ENCODE peak calls at places on chromosomes 16 and 17, in ten cellular contexts. W is K562, A is suprapubic skin, S is uterus, Z is transverse colon, U is heart left ventricle, F is stomach, P is adrenal gland, M is testis, E is GM12878. Y is an unnamed sample.

GRCh38 chr17:80101946-80102706 is 745 bp downstream of the GAA start:
- DNase-seq in W (peak; percentile 57), A (no peak), S (no peak), Z (no peak), U (no peak), F (no peak), P (no peak), M (peak; percentile 23), E (no peak), Y (no peak)

GRCh38 chr16:75566889-75567255 is 693 bp downstream of the GABARAPL2 start:
- DNase-seq in W (peak; percentile 57), A (no peak), S (no peak), Z (peak; percentile 14), U (no peak), F (no peak), P (peak; percentile 23), M (peak; percentile 37), E (no peak), Y (peak; percentile 13)

GRCh38 chr16:57616871-57617270 is 11.6 kb upstream of the ADGRG1 start:
- DNase-seq in W (no peak), A (peak; percentile 11), S (no peak), Z (no peak), U (no peak), F (peak; percentile 20), P (peak; percentile 17), M (no peak), E (no peak), Y (peak; percentile 2)

GRCh38 chr16:15879255-15879804 is 9.1 kb downstream of the CEP20 start:
- DNase-seq in W (peak; percentile 78), A (no peak), S (no peak), Z (no peak), U (no peak), F (no peak), P (no peak), M (no peak), E (no peak), Y (no peak)

GRCh38 chr17:77873518-77874302 is 84.8 kb upstream of the TNRC6C start:
- DNase-seq in W (no peak), A (no peak), S (no peak), Z (no peak), U (peak; percentile 19), F (no peak), P (no peak), M (no peak), E (no peak), Y (no peak)

GRCh38 chr16:14179116-14179515 is 108.0 kb downstream of the MRTFB start:
- DNase-seq in W (no peak), A (no peak), S (no peak), Z (no peak), U (no peak), F (no peak), P (no peak), M (no peak), E (no peak), Y (no peak)

GRCh38 chr17:36705651-36706436 is 104.5 kb downstream of the MRM1 start:
- DNase-seq in W (peak; percentile 72), A (no peak), S (no peak), Z (peak; percentile 55), U (no peak), F (peak; percentile 46), P (peak; percentile 22), M (peak; percentile 54), E (no peak), Y (peak; percentile 37)

GRCh38 chr16:65598626-65599025 is 476.8 kb upstream of the CDH11 start:
- DNase-seq in W (no peak), A (no peak), S (no peak), Z (no peak), U (no peak), F (no peak), P (no peak), M (no peak), E (no peak), Y (no peak)

GRCh38 chr16:1323296-1324239 is 9.9 kb upstream of the BAIAP3 start:
- DNase-seq in W (no peak), A (no peak), S (no peak), Z (no peak), U (no peak), F (no peak), P (no peak), M (no peak), E (no peak), Y (no peak)

GRCh38 chr17:17853811-17854527 is 17.2 kb upstream of the SREBF1 start:
- DNase-seq in W (no peak), A (no peak), S (no peak), Z (no peak), U (no peak), F (no peak), P (no peak), M (no peak), E (no peak), Y (no peak)

GRCh38 chr17:17107891-17108680 is 65.8 kb downstream of the MPRIP start:
- DNase-seq in W (no peak), A (no peak), S (no peak), Z (no peak), U (no peak), F (peak; percentile 39), P (peak; percentile 69), M (no peak), E (no peak), Y (no peak)

GRCh38 chr17:66548659-66549311 is 246.4 kb downstream of the PRKCA start:
- DNase-seq in W (no peak), A (no peak), S (no peak), Z (no peak), U (no peak), F (no peak), P (no peak), M (no peak), E (no peak), Y (no peak)

GRCh38 chr16:5054876-5055865 is 10.6 kb downstream of the C16orf89 start:
- DNase-seq in W (no peak), A (no peak), S (no peak), Z (no peak), U (peak; percentile 1), F (no peak), P (no peak), M (no peak), E (no peak), Y (no peak)

GRCh38 chr16:83967838-83968482 is at the start of gene NECAB2:
- DNase-seq in W (peak; percentile 78), A (no peak), S (no peak), Z (no peak), U (peak; percentile 66), F (peak; percentile 43), P (no peak), M (peak; percentile 46), E (no peak), Y (peak; percentile 44)

GRCh38 chr17:82648761-82649474 is 674 bp upstream of the WDR45B start:
- DNase-seq in W (peak; percentile 48), A (no peak), S (peak; percentile 77), Z (peak; percentile 62), U (peak; percentile 67), F (peak; percentile 43), P (peak; percentile 68), M (peak; percentile 50), E (no peak), Y (peak; percentile 27)

DNA sequence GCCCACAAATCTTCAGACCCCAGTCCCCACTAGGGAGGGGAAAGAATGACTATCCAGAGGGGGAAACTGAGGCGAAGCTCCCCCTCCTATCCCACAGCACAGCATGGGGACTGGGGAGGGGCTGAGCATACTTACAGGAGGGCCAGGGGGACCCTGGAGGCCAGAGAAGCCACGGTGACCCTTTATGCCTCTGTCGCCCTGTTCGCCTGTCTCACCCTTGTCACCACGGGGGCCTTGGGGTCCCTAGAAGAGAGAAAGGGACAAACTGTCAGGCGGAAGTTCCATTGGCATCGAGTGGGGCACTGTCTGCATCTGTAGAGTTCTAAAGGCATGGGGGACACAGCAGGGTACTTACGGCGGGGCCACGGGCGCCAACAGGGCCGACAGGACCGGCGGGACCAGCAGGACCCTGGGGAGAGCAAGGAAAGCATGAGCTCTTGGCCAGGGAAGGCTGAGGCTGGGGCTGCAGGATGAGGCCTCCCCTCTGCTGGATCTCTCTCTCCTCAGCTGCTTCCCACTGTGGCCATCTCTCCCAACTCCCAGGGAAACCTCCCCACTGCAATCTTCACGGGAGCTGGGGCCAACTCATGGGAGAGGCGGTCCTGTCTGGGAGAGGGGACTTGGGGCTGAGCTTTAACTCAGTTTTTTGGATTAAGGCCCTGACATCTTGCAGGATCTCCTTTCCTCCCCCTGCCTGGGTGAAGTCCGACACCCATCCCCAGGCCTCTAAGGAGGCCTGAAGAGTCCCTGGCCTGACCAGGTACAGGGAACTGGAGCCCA is 13.5 kb downstream of the COL1A1 start:
- DNase-seq in W (no peak), A (no peak), S (no peak), Z (no peak), U (no peak), F (no peak), P (no peak), M (no peak), E (no peak), Y (no peak)
- H3K27ac ChIP-seq in W (no peak overlapping the region), A (no peak overlapping the region), S (peak overlapping the region; percentile 82), Z (no peak overlapping the region), U (peak overlapping the region; percentile 4), F (no peak overlapping the region), P (no peak overlapping the region), M (no peak overlapping the region), E (no peak overlapping the region), Y (no peak overlapping the region)

DNA sequence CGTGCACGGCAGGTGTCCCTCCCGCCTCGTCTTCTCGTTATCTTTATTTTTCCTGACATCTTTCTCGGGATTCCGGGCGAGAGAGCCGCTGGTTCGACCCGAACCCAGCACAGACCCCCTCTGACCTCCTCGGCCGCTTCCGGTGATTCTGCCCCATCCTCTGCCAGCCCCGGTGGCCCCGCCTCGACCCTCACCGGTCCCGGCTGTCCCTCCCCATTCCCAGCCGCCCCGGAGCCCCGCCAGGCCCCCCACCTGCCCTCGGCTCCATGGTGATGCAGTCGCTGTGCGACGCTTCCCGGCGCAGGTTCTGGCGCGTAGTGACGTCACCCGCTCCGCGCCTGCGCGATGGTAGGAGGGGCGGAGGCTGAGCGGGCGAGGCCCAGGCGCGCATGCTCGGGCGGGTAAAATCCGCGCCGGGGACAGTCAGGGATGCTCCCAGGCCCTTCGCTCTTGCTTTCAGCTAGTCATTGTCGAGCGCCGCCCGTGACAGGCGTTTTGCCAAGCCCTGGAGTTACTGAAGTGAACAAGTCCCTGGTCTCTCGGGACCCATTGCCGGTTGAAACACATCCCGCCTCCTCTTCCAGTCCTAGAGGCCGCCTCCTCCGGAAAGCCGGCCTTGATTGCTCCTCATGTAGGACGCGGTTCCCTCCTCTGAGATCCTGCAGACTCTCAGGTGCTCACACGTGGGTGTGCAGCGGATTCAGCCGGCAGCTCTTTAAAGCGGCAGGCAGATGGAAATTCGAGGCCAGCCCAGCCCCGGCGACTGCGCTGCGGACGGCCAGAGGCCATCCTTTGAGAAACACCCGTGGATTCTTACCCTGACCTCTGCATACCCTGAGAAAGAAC is at the start of gene MTHFSD:
- DNase-seq in W (peak; percentile 94), A (peak; percentile 95), S (peak; percentile 96), Z (peak; percentile 95), U (peak; percentile 94), F (peak; percentile 94), P (peak; percentile 93), M (peak; percentile 92), E (peak; percentile 74), Y (peak; percentile 87)
- TF ChIP-seq POLR2A in W (peak; percentile 81), A (peak; percentile 59), S (peak; percentile 76), Z (peak; percentile 68), U (peak; percentile 85), F (no peak), P (peak; percentile 72), M (peak; percentile 15), E (peak; percentile 91), Y (no peak)

GRCh38 chr17:31550389-31551056 is 159.0 kb downstream of the RAB11FIP4 start:
- DNase-seq in W (no peak), A (no peak), S (no peak), Z (no peak), U (no peak), F (no peak), P (no peak), M (no peak), E (no peak), Y (peak; percentile 40)
- H3K27ac ChIP-seq in W (peak overlapping the region; percentile 54), A (peak overlapping the region; percentile 89), S (peak overlapping the region; percentile 93), Z (peak overlapping the region; percentile 85), U (peak overlapping the region; percentile 97), F (peak overlapping the region; percentile 96), P (no peak overlapping the region), M (peak overlapping the region; percentile 86), E (no peak overlapping the region), Y (peak overlapping the region; percentile 86)

GRCh38 chr17:8397636-8398035 is at the start of gene RNF222:
- DNase-seq in W (no peak), A (no peak), S (no peak), Z (no peak), U (no peak), F (no peak), P (no peak), M (peak; percentile 2), E (no peak), Y (no peak)
- TF ChIP-seq POLR2A in W (no peak), A (no peak), S (no peak), Z (no peak), U (no peak), F (no peak), P (no peak), M (no peak), E (no peak), Y (no peak)